ENCODE peak calls at places on chromosome 5, in five cellular contexts. A is IMR-90, G is mesenchymal stem cell, V is neuronal stem cell, U is H1. L is an unnamed sample.

GRCh38 chr5:133203317-133204305 is 151.8 kb downstream of the HSPA4 start:
- DNase-seq in A (no peak), G (no peak), V (no peak), U (no peak), L (no peak)

GRCh38 chr5:164869325-164869724 is 1363.9 kb downstream of the MAT2B start:
- DNase-seq in A (no peak), G (no peak), V (no peak), U (no peak), L (no peak)

GRCh38 chr5:73272351-73272750 is 99.4 kb downstream of the TMEM174 start:
- DNase-seq in A (no peak), G (no peak), V (no peak), U (no peak), L (no peak)

GRCh38 chr5:1643651-1644392 is 120.1 kb upstream of the LPCAT1 start:
- DNase-seq in A (no peak), G (peak), V (no peak), U (no peak), L (peak)

GRCh38 chr5:160262151-160262550 is 32.8 kb downstream of the FABP6 start:
- DNase-seq in A (no peak), G (no peak), V (peak), U (no peak), L (no peak)

GRCh38 chr5:149664083-149664482 is 66.0 kb upstream of the PPARGC1B start:
- DNase-seq in A (no peak), G (no peak), V (no peak), U (no peak), L (no peak)

GRCh38 chr5:5494489-5495402 is 72.3 kb downstream of the ICE1 start:
- DNase-seq in A (peak), G (peak), V (peak), U (peak), L (peak)

GRCh38 chr5:6472792-6473191 is 24.1 kb downstream of the UBE2QL1 start:
- DNase-seq in A (no peak), G (no peak), V (no peak), U (no peak), L (no peak)

GRCh38 chr5:63293317-63293716 is 668.9 kb downstream of the HTR1A start:
- DNase-seq in A (no peak), G (no peak), V (no peak), U (no peak), L (no peak)

GRCh38 chr5:113909782-113910181 is 396.3 kb downstream of the YTHDC2 start:
- DNase-seq in A (peak), G (no peak), V (no peak), U (no peak), L (no peak)

GRCh38 chr5:177537389-177538361 is 16.7 kb downstream of the FAM193B start:
- DNase-seq in A (peak), G (peak), V (no peak), U (no peak), L (no peak)

GRCh38 chr5:60844429-60844890 is 391 bp upstream of the ELOVL7 start:
- DNase-seq in A (peak), G (peak), V (no peak), U (no peak), L (no peak)

GRCh38 chr5:85109616-85110015 is 724.9 kb upstream of the EDIL3 start:
- DNase-seq in A (peak), G (peak), V (no peak), U (no peak), L (no peak)

GRCh38 chr5:179377421-179378115 is 32.3 kb upstream of the ADAMTS2 start:
- DNase-seq in A (peak), G (no peak), V (no peak), U (no peak), L (peak)

GRCh38 chr5:32523625-32524024 is 61.7 kb upstream of the SUB1 start:
- DNase-seq in A (no peak), G (no peak), V (no peak), U (no peak), L (no peak)

GRCh38 chr5:79974896-79975295 is 16.2 kb downstream of the MTX3 start:
- DNase-seq in A (peak), G (peak), V (no peak), U (no peak), L (no peak)

GRCh38 chr5:93006915-93007314 is 574.1 kb downstream of the NR2F1-AS1 start:
- DNase-seq in A (peak), G (peak), V (no peak), U (no peak), L (no peak)

GRCh38 chr5:150763023-150763793 is 4.4 kb upstream of the DCTN4 start:
- DNase-seq in A (peak), G (peak), V (no peak), U (no peak), L (no peak)

GRCh38 chr5:95861221-95861857 is 38.8 kb upstream of the GLRX start:
- DNase-seq in A (peak), G (peak), V (no peak), U (no peak), L (no peak)
- H4K91ac ChIP-seq in A (peak), G (no peak), V (no peak), U (no peak), L (no peak)

GRCh38 chr5:143636951-143637528 is 174.9 kb upstream of the HMHB1 start:
- DNase-seq in A (peak), G (peak), V (no peak), U (no peak), L (no peak)
- H2BK15ac ChIP-seq in A (peak), G (no peak), V (no peak), U (no peak), L (no peak)

GRCh38 chr5:14417792-14418765 is 163.5 kb upstream of the OTULINL start:
- DNase-seq in A (peak), G (peak), V (no peak), U (no peak), L (no peak)
- H4K91ac ChIP-seq in A (no peak), G (peak), V (no peak), U (peak), L (no peak)

DNA sequence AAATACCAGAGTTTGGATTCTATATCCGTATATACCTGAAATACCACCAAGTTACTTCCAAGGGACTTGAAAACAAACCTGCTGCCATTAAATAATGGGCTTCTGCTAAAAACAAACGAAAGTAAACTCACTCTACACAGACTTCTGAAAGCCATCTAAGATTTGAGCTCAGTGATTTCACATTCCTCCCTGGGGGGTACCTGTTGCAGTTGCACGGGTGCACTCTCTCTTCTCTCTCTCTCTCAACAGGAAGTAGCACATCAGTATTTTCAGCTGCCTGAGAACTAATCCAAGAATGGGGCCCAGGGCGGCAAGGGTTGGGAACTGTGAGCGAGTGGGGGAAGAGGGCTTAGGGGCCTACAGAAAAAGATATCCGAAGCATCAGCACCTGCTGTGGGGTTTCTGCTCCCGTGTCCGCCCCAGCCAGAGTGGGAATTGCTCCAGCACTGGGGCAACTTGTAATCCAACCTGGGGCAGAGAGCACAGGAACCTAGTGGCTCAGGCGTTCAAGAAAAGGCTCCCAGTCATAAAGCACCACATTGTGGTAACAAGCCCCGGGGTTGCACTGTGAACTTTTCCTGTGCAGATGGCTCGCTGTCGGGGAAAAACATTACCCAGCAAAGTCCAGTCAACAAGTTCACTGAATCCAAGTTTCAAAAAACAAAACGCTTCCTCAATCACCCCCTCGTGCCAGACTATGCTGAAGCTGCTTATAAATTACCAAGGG is 99.8 kb downstream of the EFNA5 start:
- DNase-seq in A (no peak), G (peak), V (no peak), U (no peak), L (no peak)
- H2BK15ac ChIP-seq in A (no peak), G (no peak), V (no peak), U (no peak), L (no peak)

GRCh38 chr5:33901176-33901575 is 9.4 kb upstream of the ADAMTS12 start:
- DNase-seq in A (peak), G (peak), V (no peak), U (no peak), L (no peak)
- H4K91ac ChIP-seq in A (peak), G (no peak), V (no peak), U (no peak), L (no peak)

GRCh38 chr5:30390095-30390494 is 803.4 kb upstream of the CDH6 start:
- DNase-seq in A (no peak), G (no peak), V (no peak), U (no peak), L (peak)

GRCh38 chr5:30384171-30384570 is 809.3 kb upstream of the CDH6 start:
- DNase-seq in A (no peak), G (no peak), V (no peak), U (no peak), L (no peak)

GRCh38 chr5:30392897-30393296 is 800.6 kb upstream of the CDH6 start:
- DNase-seq in A (no peak), G (no peak), V (no peak), U (no peak), L (no peak)

GRCh38 chr5:30385754-30386153 is 807.7 kb upstream of the CDH6 start:
- DNase-seq in A (no peak), G (no peak), V (no peak), U (no peak), L (no peak)

GRCh38 chr5:30387974-30388632 is 805.4 kb upstream of the CDH6 start:
- DNase-seq in A (no peak), G (no peak), V (no peak), U (no peak), L (peak)
- H2BK15ac ChIP-seq in A (no peak), G (no peak), V (no peak), U (no peak), L (no peak)

DNA sequence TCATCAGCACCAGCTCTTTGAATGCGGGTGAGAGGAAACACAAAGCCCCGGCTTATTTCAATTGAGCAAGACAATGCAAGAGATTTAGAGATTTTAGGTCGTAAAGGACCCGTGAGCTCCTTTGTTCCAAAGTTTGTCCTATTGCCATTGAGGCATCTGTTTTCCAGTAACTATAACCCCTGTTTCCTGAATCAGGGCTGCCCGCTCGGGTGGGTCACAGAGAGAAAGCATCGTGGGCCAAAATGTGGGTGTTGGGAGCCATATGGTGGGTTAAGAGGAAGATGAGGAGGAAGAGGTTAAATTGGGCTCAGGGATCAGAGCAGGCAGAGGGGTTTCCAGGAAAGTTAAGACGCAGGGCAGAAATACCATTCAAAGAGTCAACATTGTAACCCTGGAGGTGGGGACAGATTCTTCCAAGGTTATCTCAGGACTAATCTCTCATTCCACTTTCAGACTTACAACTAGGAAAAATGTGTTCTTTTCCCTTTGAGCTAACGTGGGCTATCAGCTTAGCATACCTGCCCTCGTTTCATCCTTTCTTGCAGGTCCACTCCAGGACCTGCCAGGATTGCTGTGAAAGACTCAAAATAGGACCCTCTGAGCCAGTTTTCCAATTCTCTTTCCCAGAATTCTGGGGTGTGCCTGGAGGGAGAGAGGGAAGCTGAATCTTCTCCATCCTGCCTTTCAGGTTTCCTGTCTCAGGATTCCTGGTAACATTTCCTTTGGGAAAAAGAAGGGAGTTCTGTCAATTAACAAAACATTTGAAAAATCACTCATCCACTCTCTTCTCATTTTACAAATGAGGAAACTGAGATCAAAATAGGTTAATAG is 95.5 kb upstream of the TAF11L2 start:
- DNase-seq in A (no peak), G (no peak), V (no peak), U (no peak), L (no peak)
- H4K91ac ChIP-seq in A (no peak), G (no peak), V (no peak), U (peak), L (no peak)

GRCh38 chr5:125484272-125485002 is 738.0 kb upstream of the ZNF608 start:
- DNase-seq in A (peak), G (peak), V (no peak), U (no peak), L (no peak)

GRCh38 chr5:125485003-125485641 is 738.7 kb upstream of the ZNF608 start:
- DNase-seq in A (peak), G (peak), V (peak), U (no peak), L (no peak)

GRCh38 chr5:125486634-125487033 is 740.2 kb upstream of the ZNF608 start:
- DNase-seq in A (peak), G (peak), V (no peak), U (no peak), L (no peak)

GRCh38 chr5:125489146-125489545 is 742.7 kb upstream of the ZNF608 start:
- DNase-seq in A (no peak), G (no peak), V (no peak), U (no peak), L (no peak)

DNA sequence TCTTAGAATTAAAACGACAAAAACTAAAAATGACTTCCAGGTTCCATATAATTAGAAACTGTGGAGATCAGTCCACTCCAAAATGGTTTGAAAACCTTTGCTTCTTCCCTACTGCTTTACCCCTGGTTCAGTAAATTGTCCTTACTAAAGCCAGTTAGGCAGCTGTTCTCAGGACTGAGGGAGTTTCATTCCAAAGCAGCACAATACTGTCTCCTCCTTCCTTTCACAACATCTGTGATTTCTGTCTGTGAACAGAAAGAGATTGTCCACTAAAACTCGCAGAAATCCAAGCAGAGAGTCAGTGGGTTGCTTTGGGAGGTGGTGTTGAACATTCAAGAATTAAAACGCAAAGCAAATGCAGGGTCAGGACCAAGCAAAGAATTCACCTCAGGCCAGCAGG is 740.8 kb upstream of the ZNF608 start:
- DNase-seq in A (peak), G (peak), V (no peak), U (no peak), L (no peak)
- H2BK15ac ChIP-seq in A (peak), G (peak), V (no peak), U (no peak), L (no peak)

DNA sequence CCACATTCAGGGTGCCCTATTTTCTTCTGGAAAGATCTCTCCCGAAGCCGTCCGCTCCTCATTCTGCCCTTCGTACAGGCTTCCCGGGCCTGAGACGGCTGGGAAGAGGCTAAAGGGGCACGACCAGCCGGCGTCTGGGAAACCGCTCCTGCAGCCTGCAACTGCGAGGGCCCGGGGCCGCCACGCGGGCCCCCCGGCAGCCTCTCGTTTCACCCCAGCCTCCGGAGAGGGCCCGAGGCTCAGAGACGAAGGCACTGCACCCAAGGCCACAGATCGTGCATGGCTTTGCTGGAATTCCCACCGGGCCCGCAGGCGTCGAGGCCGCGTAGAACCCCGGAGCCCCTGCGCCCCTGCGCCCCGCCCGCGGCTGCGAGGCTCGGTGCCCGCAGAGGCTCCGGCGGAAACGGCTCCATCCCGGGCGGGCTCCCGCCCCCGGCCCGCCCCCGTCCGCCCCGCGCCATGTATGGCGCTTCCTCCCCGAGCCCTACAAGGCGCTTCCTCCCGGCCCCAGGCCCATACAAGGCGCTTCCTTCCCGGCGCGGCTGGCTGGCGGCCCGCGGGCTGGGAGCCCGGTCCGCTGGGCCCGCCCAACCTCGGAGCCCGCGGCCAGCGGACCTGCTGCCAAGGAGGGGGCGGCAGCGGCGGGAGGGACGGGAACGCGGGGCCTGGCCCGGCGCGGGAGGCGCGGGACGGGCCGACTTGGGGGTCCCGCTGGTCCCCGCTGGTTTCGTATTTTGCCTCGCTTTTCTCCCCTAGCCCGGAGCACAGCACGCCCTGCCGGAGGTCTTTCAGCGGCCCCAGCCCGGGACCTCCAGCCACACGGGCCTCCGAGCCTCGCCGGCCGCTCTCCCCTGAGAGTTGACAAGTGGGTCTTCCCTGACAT is 26.6 kb downstream of the EGR1 start:
- DNase-seq in A (peak), G (peak), V (peak), U (no peak), L (peak)
- H4K91ac ChIP-seq in A (peak), G (peak), V (no peak), U (peak), L (no peak)

DNA sequence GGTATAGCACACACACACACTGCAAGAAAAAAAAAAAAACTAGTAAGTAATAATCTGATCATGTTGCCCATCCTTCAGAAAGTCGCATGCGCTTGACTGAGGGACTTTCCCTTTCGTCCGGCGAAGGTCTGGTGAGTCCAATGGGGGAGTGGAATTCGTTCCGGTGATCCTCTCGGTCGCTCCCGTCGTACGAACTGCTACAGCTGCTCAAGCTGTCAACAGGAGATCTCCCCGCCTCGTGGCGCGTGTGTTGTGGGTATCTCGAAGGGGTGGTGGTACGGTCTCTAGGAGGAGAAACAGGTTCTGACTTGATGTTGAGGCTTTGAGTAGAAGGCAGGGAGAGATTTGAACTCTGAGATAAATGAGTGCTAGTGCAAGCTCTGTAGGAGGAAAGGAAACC is 160.4 kb downstream of the MEF2C start:
- DNase-seq in A (no peak), G (no peak), V (no peak), U (no peak), L (no peak)
- H2BK15ac ChIP-seq in A (no peak), G (no peak), V (no peak), U (no peak), L (no peak)